ENCODE peak calls at places on chromosomes 5 and 9, in six cellular contexts. L is stimulated activated CD4-positive, alpha-beta T cell treated with anti-CD3 and anti-CD28 coated beads, Interleukin-1b, Interleukin-23, amount 100 ng/mL, for 1 hour; Y is NCI-H748 treated with DMSO at 0.1 percent for 48 hours; T is GM12878; F is GM23248; X is tibial artery. Q is an unnamed sample.

GRCh38 chr5:5826911-5827310 is 404.4 kb downstream of the ICE1 start:
- DNase-seq in L (no peak), Y (no peak), T (no peak), F (peak; percentile 41), X (no peak), Q (no peak)

GRCh38 chr9:20212806-20213205 is 409.5 kb downstream of the MLLT3 start:
- DNase-seq in L (no peak), Y (no peak), T (no peak), F (no peak), X (no peak), Q (no peak)

GRCh38 chr9:125439434-125440272 is 178.0 kb downstream of the GAPVD1 start:
- DNase-seq in L (no peak), Y (no peak), T (no peak), F (no peak), X (no peak), Q (no peak)

GRCh38 chr9:87857141-87857947 is 25.3 kb upstream of the SPATA31E1 start:
- DNase-seq in L (no peak), Y (no peak), T (no peak), F (no peak), X (no peak), Q (no peak)

GRCh38 chr5:56313004-56313531 is 79.9 kb upstream of the ANKRD55 start:
- DNase-seq in L (no peak), Y (no peak), T (no peak), F (no peak), X (no peak), Q (no peak)

GRCh38 chr5:159444441-159445082 is 114.3 kb upstream of the IL12B start:
- DNase-seq in L (no peak), Y (peak; percentile 63), T (no peak), F (peak; percentile 66), X (no peak), Q (no peak)

GRCh38 chr5:45279109-45279508 is 417.1 kb downstream of the HCN1 start:
- DNase-seq in L (no peak), Y (no peak), T (no peak), F (no peak), X (no peak), Q (no peak)

GRCh38 chr5:132425009-132425937 is 55.8 kb downstream of the SLC22A5 start:
- DNase-seq in L (no peak), Y (no peak), T (peak; percentile 93), F (peak; percentile 95), X (no peak), Q (no peak)

GRCh38 chr5:82111191-82111590 is 139.4 kb downstream of the ATG10 start:
- DNase-seq in L (no peak), Y (no peak), T (no peak), F (no peak), X (no peak), Q (no peak)

GRCh38 chr5:93107828-93108520 is 473.0 kb downstream of the NR2F1-AS1 start:
- DNase-seq in L (no peak), Y (no peak), T (no peak), F (no peak), X (no peak), Q (no peak)